ENCODE peak calls at places on chromosome 1, in ten cellular contexts. N is GM12878, V is tibial artery, L is heart left ventricle, K is neural progenitor cell, R is lung, Y is heart right ventricle, W is Panc1, C is suprapubic skin, A is K562. I is an unnamed sample.
A peak's percentile ranks its signal among the peaks of the same experiment; 100 is the strongest.

GRCh38 chr1:203733009-203733863 is 31.7 kb upstream of the LAX1 start:
- DNase-seq in N (no peak), V (no peak), L (no peak), K (no peak), R (no peak), Y (no peak), W (no peak), C (no peak), A (no peak), I (no peak)

GRCh38 chr1:190436615-190437014 is 41.0 kb downstream of the BRINP3 start:
- DNase-seq in N (peak; percentile 5), V (no peak), L (no peak), K (no peak), R (no peak), Y (no peak), W (peak; percentile 28), C (no peak), A (no peak), I (no peak)

GRCh38 chr1:183022202-183023145 is 746 bp upstream of the LAMC1 start:
- DNase-seq in N (peak; percentile 49), V (peak; percentile 92), L (peak; percentile 92), K (peak; percentile 92), R (peak; percentile 82), Y (peak; percentile 93), W (peak; percentile 92), C (peak; percentile 92), A (peak; percentile 34), I (peak; percentile 78)

GRCh38 chr1:87872189-87872588 is 543.5 kb downstream of the LMO4 start:
- DNase-seq in N (no peak), V (no peak), L (no peak), K (no peak), R (no peak), Y (no peak), W (no peak), C (no peak), A (no peak), I (no peak)

GRCh38 chr1:204331847-204332487 is 27.8 kb downstream of the PLEKHA6 start:
- DNase-seq in N (no peak), V (no peak), L (no peak), K (no peak), R (no peak), Y (no peak), W (no peak), C (no peak), A (no peak), I (no peak)

GRCh38 chr1:44524655-44525530 is 119.8 kb downstream of the RNF220 start:
- DNase-seq in N (no peak), V (no peak), L (no peak), K (peak; percentile 61), R (no peak), Y (no peak), W (no peak), C (no peak), A (no peak), I (no peak)

GRCh38 chr1:101613549-101613948 is 376.7 kb downstream of the S1PR1 start:
- DNase-seq in N (no peak), V (no peak), L (no peak), K (no peak), R (no peak), Y (no peak), W (no peak), C (no peak), A (no peak), I (no peak)

GRCh38 chr1:235651170-235651806 is 1.7 kb upstream of the GNG4 start:
- DNase-seq in N (no peak), V (no peak), L (no peak), K (no peak), R (no peak), Y (no peak), W (no peak), C (no peak), A (no peak), I (no peak)

GRCh38 chr1:39453603-39454002 is 37.8 kb upstream of the BMP8A start:
- DNase-seq in N (no peak), V (peak; percentile 64), L (peak; percentile 53), K (no peak), R (peak; percentile 61), Y (no peak), W (no peak), C (peak; percentile 74), A (no peak), I (no peak)

GRCh38 chr1:11432526-11432925 is 46.4 kb upstream of the DISP3 start:
- DNase-seq in N (no peak), V (no peak), L (no peak), K (no peak), R (no peak), Y (no peak), W (no peak), C (no peak), A (no peak), I (no peak)

DNA sequence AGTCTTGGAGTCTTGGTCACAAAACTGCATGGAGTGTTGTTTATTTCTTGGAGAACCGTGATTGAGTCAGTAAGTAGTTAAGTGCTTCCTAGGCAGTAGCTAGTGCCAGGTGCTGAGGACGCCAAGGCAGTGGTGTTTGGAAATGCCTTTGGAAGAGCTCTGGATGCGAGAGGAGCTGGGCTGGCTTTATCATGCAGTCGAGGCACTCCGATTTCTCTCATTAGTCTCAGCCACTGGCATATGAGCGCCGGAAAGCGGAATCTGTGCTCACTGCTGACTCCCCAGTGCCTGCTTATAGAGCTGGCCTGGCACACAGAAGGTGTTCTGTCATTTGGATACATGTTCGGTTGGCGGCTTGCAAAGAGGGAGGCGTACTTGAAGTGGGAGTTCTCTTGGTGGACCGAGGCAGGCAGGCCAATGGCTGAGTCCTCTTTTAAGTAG is 3.6 kb downstream of the TENT5C start:
- DNase-seq in N (no peak), V (peak; percentile 70), L (peak; percentile 81), K (no peak), R (no peak), Y (peak; percentile 45), W (no peak), C (no peak), A (no peak), I (no peak)
- H3K4me1 ChIP-seq in N (peaks cover 11% of the 10 kb centered on the region), V (peaks cover 55% of the 10 kb centered on the region), L (peaks cover 70% of the 10 kb centered on the region), K (peaks cover 17% of the 10 kb centered on the region), R (peaks cover 10% of the 10 kb centered on the region), Y (peaks cover 73% of the 10 kb centered on the region), W (peaks cover 46% of the 10 kb centered on the region), C (peaks cover 36% of the 10 kb centered on the region), A (peaks cover 74% of the 10 kb centered on the region), I (peaks cover 38% of the 10 kb centered on the region)

GRCh38 chr1:173853074-173853473 is 14.7 kb downstream of the GAS5 start:
- DNase-seq in N (no peak), V (no peak), L (no peak), K (peak; percentile 61), R (no peak), Y (peak; percentile 8), W (no peak), C (no peak), A (no peak), I (no peak)

GRCh38 chr1:173856014-173856413 is 11.8 kb downstream of the GAS5 start:
- DNase-seq in N (no peak), V (no peak), L (no peak), K (no peak), R (no peak), Y (no peak), W (no peak), C (no peak), A (no peak), I (no peak)

GRCh38 chr1:173860065-173860464 is 7.7 kb downstream of the GAS5 start:
- DNase-seq in N (no peak), V (no peak), L (no peak), K (no peak), R (no peak), Y (no peak), W (no peak), C (no peak), A (no peak), I (no peak)

GRCh38 chr1:173857363-173857917 is 10.3 kb downstream of the GAS5 start:
- DNase-seq in N (no peak), V (no peak), L (no peak), K (no peak), R (no peak), Y (no peak), W (no peak), C (no peak), A (no peak), I (no peak)

GRCh38 chr1:173856903-173857302 is 10.9 kb downstream of the GAS5 start:
- DNase-seq in N (no peak), V (no peak), L (no peak), K (no peak), R (no peak), Y (no peak), W (no peak), C (no peak), A (no peak), I (no peak)
- H3K27ac ChIP-seq in N (no peak overlapping the region), V (no peak overlapping the region), L (no peak overlapping the region), K (no peak overlapping the region), R (no peak overlapping the region), Y (no peak overlapping the region), W (no peak overlapping the region), C (no peak overlapping the region), A (no peak overlapping the region), I (no peak overlapping the region)

GRCh38 chr1:168636200-168636599 is 59.8 kb downstream of the XCL1 start:
- DNase-seq in N (no peak), V (no peak), L (no peak), K (no peak), R (no peak), Y (no peak), W (no peak), C (no peak), A (no peak), I (no peak)
- TF ChIP-seq CTCF in N (no peak), V (no peak), L (peak; percentile 28), K (peak; percentile 9), R (no peak), Y (no peak), W (peak; percentile 16), C (no peak), A (no peak), I (no peak)

GRCh38 chr1:64292399-64292798 is 89.0 kb downstream of the UBE2U start:
- DNase-seq in N (no peak), V (no peak), L (no peak), K (no peak), R (no peak), Y (no peak), W (no peak), C (no peak), A (no peak), I (no peak)

GRCh38 chr1:64295136-64295535 is 91.7 kb downstream of the UBE2U start:
- DNase-seq in N (no peak), V (no peak), L (no peak), K (no peak), R (no peak), Y (no peak), W (no peak), C (no peak), A (no peak), I (no peak)

GRCh38 chr1:64295566-64295965 is 92.1 kb downstream of the UBE2U start:
- DNase-seq in N (no peak), V (no peak), L (no peak), K (no peak), R (no peak), Y (no peak), W (no peak), C (no peak), A (no peak), I (no peak)

GRCh38 chr1:64293820-64294219 is 90.4 kb downstream of the UBE2U start:
- DNase-seq in N (no peak), V (no peak), L (no peak), K (no peak), R (no peak), Y (no peak), W (no peak), C (no peak), A (no peak), I (no peak)

DNA sequence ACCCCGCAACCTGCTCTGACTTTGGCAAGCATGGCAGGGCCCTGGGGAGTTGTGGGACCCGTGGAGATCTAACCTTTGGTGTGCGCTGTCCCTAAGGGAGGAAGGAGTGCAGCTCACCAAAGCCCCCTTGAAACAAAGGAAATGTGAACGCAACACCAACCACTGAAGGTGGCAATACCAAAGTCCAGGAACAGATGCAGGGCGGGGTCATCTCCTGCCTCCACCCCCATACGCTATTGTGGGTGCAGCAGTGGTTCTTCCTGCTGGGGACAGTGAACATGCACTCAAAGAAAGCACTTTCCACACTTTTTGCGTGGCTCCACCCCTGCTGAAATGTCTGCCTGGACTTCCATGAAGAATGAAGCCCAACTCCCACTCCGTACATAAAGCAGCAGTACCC is 93.0 kb downstream of the UBE2U start:
- DNase-seq in N (no peak), V (no peak), L (no peak), K (no peak), R (no peak), Y (no peak), W (no peak), C (no peak), A (no peak), I (no peak)
- H3K4me1 ChIP-seq in N (no peaks in the 10 kb centered on the region), V (no peaks in the 10 kb centered on the region), L (no peaks in the 10 kb centered on the region), K (no peaks in the 10 kb centered on the region), R (no peaks in the 10 kb centered on the region), Y (no peaks in the 10 kb centered on the region), W (no peaks in the 10 kb centered on the region), C (no peaks in the 10 kb centered on the region), A (no peaks in the 10 kb centered on the region), I (no peaks in the 10 kb centered on the region)

I was measured in pancreas.